ENCODE peak calls at places on chromosomes 2 and 18, in eight cellular contexts. T is occipital lobe; E is breast epithelium; V is cortex of kidney; N is MG63; R is activated CD8-positive, alpha-beta memory T cell treated with anti-CD3 and anti-CD28 coated beads for 24 hours; F is M059J; J is CD4-positive, CD25-positive, alpha-beta regulatory T cell. L is an unnamed sample.

GRCh38 chr2:101080214-101081068 is 70.7 kb downstream of the TBC1D8 start:
- DNase-seq in T (no peak), E (peak; percentile 37), V (no peak), N (no peak), R (no peak), F (no peak), J (no peak), L (no peak)

GRCh38 chr2:10305254-10305635 is 2.5 kb downstream of the HPCAL1 start:
- DNase-seq in T (no peak), E (no peak), V (no peak), N (no peak), R (no peak), F (peak; percentile 84), J (peak; percentile 70), L (no peak)

GRCh38 chr2:82124629-82125028 is 1820.1 kb upstream of the LRRTM1 start:
- DNase-seq in T (no peak), E (no peak), V (no peak), N (peak; percentile 10), R (no peak), F (peak; percentile 1), J (no peak), L (no peak)

GRCh38 chr2:149527998-149528775 is 59.4 kb downstream of the MMADHC start:
- DNase-seq in T (no peak), E (no peak), V (no peak), N (peak; percentile 3), R (no peak), F (no peak), J (no peak), L (no peak)

GRCh38 chr2:160270571-160271113 is 70.6 kb upstream of the ITGB6 start:
- DNase-seq in T (no peak), E (no peak), V (no peak), N (no peak), R (no peak), F (no peak), J (no peak), L (no peak)

GRCh38 chr18:67600181-67600631 is 83.7 kb upstream of the DSEL start:
- DNase-seq in T (no peak), E (no peak), V (no peak), N (peak; percentile 0), R (no peak), F (peak; percentile 70), J (no peak), L (no peak)

GRCh38 chr2:134683561-134684112 is 35.2 kb downstream of the TMEM163 start:
- DNase-seq in T (no peak), E (no peak), V (no peak), N (peak; percentile 44), R (no peak), F (peak; percentile 86), J (no peak), L (no peak)

GRCh38 chr2:130736487-130736886 is 7.6 kb downstream of the GPR148 start:
- DNase-seq in T (no peak), E (no peak), V (no peak), N (no peak), R (no peak), F (no peak), J (no peak), L (no peak)

L was measured in keratinocyte.